ENCODE peak calls at places on chromosomes 12 and 14, in nine cellular contexts. L is AG08396; J is activated naive CD4-positive, alpha-beta T cell treated with anti-CD3 and anti-CD28 coated beads, Interleukin-2, amount 10 ng/mL, durations not matched to agents 7 days and 5 days; N is NCI-H524; R is non-pigmented ciliary epithelial cell; P is psoas muscle; I is NCI-H1092; M is neural progenitor cell; V is T-cell. S is an unnamed sample.

GRCh38 chr14:100030441-100031153 is 34.6 kb upstream of the EVL start:
- DNase-seq in J (no peak), I (no peak), P (no peak), M (no peak), R (peak), V (no peak), N (no peak), L (peak), S (no peak)

GRCh38 chr12:56769868-56770267 is 6.7 kb downstream of the HSD17B6 start:
- DNase-seq in M (no peak), J (no peak), R (no peak), I (no peak), V (no peak), P (no peak), L (no peak), N (no peak), S (no peak)

GRCh38 chr14:68164723-68165122 is 345.1 kb downstream of the RAD51B start:
- DNase-seq in J (no peak), V (no peak), I (no peak), P (no peak), M (no peak), L (no peak), R (no peak), N (no peak), S (no peak)

GRCh38 chr12:125519026-125519651 is 453.9 kb downstream of the AACS start:
- DNase-seq in P (no peak), N (no peak), V (no peak), R (no peak), L (no peak), I (no peak), M (no peak), J (no peak), S (no peak)

GRCh38 chr14:68363841-68364711 is 428.8 kb downstream of the ZFP36L1 start:
- DNase-seq in P (peak), J (no peak), V (no peak), L (no peak), M (peak), N (peak), I (no peak), R (no peak), S (no peak)

GRCh38 chr14:59463773-59464650 is 1.2 kb downstream of the GPR135 start:
- DNase-seq in M (peak), P (peak), V (no peak), I (no peak), L (no peak), J (peak), R (no peak), N (no peak), S (no peak)

GRCh38 chr14:56221392-56222128 is 103.3 kb downstream of the PELI2 start:
- DNase-seq in L (no peak), M (no peak), R (no peak), V (no peak), N (no peak), P (no peak), J (no peak), I (no peak), S (no peak)

GRCh38 chr12:52389313-52390207 is 4.1 kb upstream of the KRT84 start:
- DNase-seq in N (no peak), I (no peak), P (no peak), M (no peak), R (no peak), J (no peak), V (no peak), L (no peak), S (no peak)

GRCh38 chr12:27179399-27180214 is 64.5 kb upstream of the STK38L start:
- DNase-seq in M (no peak), I (no peak), J (peak), N (no peak), P (no peak), L (peak), R (peak), V (no peak), S (no peak)

GRCh38 chr14:75258079-75258802 is 20.4 kb upstream of the FOS start:
- DNase-seq in P (peak), J (no peak), N (no peak), L (no peak), I (no peak), M (no peak), R (no peak), V (no peak), S (no peak)

GRCh38 chr12:98678236-98678945 is 33.3 kb downstream of the APAF1 start:
- DNase-seq in V (no peak), M (peak), P (no peak), L (no peak), J (no peak), R (no peak), I (no peak), N (no peak), S (no peak)

GRCh38 chr14:88245321-88245720 is 77.7 kb downstream of the KCNK10 start:
- DNase-seq in P (no peak), R (no peak), L (no peak), V (no peak), M (peak), N (peak), J (no peak), I (peak), S (no peak)

S was measured in immature natural killer cell.